ENCODE peak calls at places on chromosome 9, in ten cellular contexts. Z is CD4-positive, alpha-beta memory T cell; E is NB4; V is kidney tubule cell; T is NCI-H510A; C is stimulated activated naive CD8-positive, alpha-beta T cell treated with anti-CD3 and anti-CD28 coated beads, Interleukin-15, Interleukin-2, amounts not matched to agents 100 U/mL and 50 U/mL, for 24 hours; W is T-helper 9 cell; B is uterus; P is AG08396; O is GM04504. L is an unnamed sample.

GRCh38 chr9:94870793-94871558 is 144.5 kb downstream of the AOPEP start:
- DNase-seq in Z (peak), E (peak), V (peak), T (no peak), C (no peak), W (peak), B (peak), P (no peak), O (peak), L (no peak)

GRCh38 chr9:132069046-132069898 is 10.4 kb downstream of the MED27 start:
- DNase-seq in Z (no peak), E (no peak), V (peak), T (no peak), C (no peak), W (no peak), B (no peak), P (peak), O (peak), L (no peak)

GRCh38 chr9:115099891-115100290 is 18.1 kb downstream of the TNC start:
- DNase-seq in Z (no peak), E (no peak), V (no peak), T (no peak), C (no peak), W (no peak), B (no peak), P (no peak), O (no peak), L (no peak)

GRCh38 chr9:129412814-129413536 is 207.9 kb downstream of the C9orf50 start:
- DNase-seq in Z (peak), E (peak), V (peak), T (no peak), C (peak), W (peak), B (peak), P (peak), O (peak), L (no peak)

GRCh38 chr9:109411818-109412352 is 86.2 kb downstream of the PTPN3 start:
- DNase-seq in Z (no peak), E (peak), V (no peak), T (no peak), C (peak), W (no peak), B (no peak), P (peak), O (no peak), L (no peak)

GRCh38 chr9:16119861-16120641 is 567.2 kb downstream of the CCDC171 start:
- DNase-seq in Z (no peak), E (no peak), V (peak), T (no peak), C (no peak), W (no peak), B (no peak), P (no peak), O (no peak), L (no peak)

GRCh38 chr9:8855046-8855445 is 1055.5 kb upstream of the DMAC1 start:
- DNase-seq in Z (no peak), E (no peak), V (peak), T (no peak), C (no peak), W (no peak), B (no peak), P (no peak), O (no peak), L (no peak)

GRCh38 chr9:37775216-37775919 is 9.5 kb downstream of the EXOSC3 start:
- DNase-seq in Z (no peak), E (no peak), V (peak), T (no peak), C (no peak), W (no peak), B (no peak), P (no peak), O (no peak), L (no peak)

GRCh38 chr9:83062653-83063527 is at the start of gene RASEF:
- DNase-seq in Z (no peak), E (no peak), V (peak), T (peak), C (peak), W (no peak), B (no peak), P (peak), O (no peak), L (peak)

GRCh38 chr9:69058101-69058500 is 22.5 kb downstream of the FXN start:
- DNase-seq in Z (no peak), E (no peak), V (no peak), T (no peak), C (no peak), W (no peak), B (no peak), P (no peak), O (no peak), L (no peak)

GRCh38 chr9:95206143-95206542 is 111.4 kb downstream of the FANCC start:
- DNase-seq in Z (no peak), E (no peak), V (no peak), T (no peak), C (no peak), W (no peak), B (no peak), P (peak), O (peak), L (no peak)

GRCh38 chr9:80878556-80878955 is 810.8 kb downstream of the TLE1 start:
- DNase-seq in Z (no peak), E (no peak), V (no peak), T (no peak), C (no peak), W (no peak), B (no peak), P (no peak), O (no peak), L (no peak)

GRCh38 chr9:117783828-117784227 is 79.6 kb downstream of the TLR4 start:
- DNase-seq in Z (peak), E (peak), V (peak), T (no peak), C (no peak), W (no peak), B (no peak), P (no peak), O (no peak), L (no peak)

GRCh38 chr9:137310190-137311052 is 8.3 kb upstream of the NRARP start:
- DNase-seq in Z (no peak), E (no peak), V (no peak), T (peak), C (no peak), W (no peak), B (no peak), P (peak), O (no peak), L (peak)

GRCh38 chr9:129570450-129571297 is 50.2 kb downstream of the C9orf50 start:
- DNase-seq in Z (no peak), E (peak), V (peak), T (no peak), C (peak), W (no peak), B (peak), P (peak), O (peak), L (peak)

GRCh38 chr9:88747768-88748167 is 212.8 kb downstream of the NXNL2 start:
- DNase-seq in Z (no peak), E (peak), V (peak), T (no peak), C (no peak), W (no peak), B (peak), P (peak), O (peak), L (peak)

GRCh38 chr9:124480621-124480981 is 26.6 kb downstream of the NR5A1 start:
- DNase-seq in Z (no peak), E (peak), V (peak), T (no peak), C (no peak), W (no peak), B (no peak), P (peak), O (no peak), L (peak)

GRCh38 chr9:89592963-89593775 is 11.6 kb upstream of the GADD45G start:
- DNase-seq in Z (no peak), E (peak), V (peak), T (no peak), C (no peak), W (no peak), B (no peak), P (peak), O (no peak), L (peak)

GRCh38 chr9:16039103-16039987 is 486.5 kb downstream of the CCDC171 start:
- DNase-seq in Z (no peak), E (peak), V (peak), T (no peak), C (peak), W (no peak), B (peak), P (no peak), O (no peak), L (peak)

GRCh38 chr9:135365013-135365768 is 114.4 kb upstream of the PPP1R26 start:
- DNase-seq in Z (no peak), E (no peak), V (no peak), T (no peak), C (no peak), W (no peak), B (no peak), P (no peak), O (no peak), L (no peak)

GRCh38 chr9:107739601-107740082 is 250.1 kb upstream of the KLF4 start:
- DNase-seq in Z (no peak), E (no peak), V (peak), T (no peak), C (no peak), W (no peak), B (peak), P (no peak), O (no peak), L (no peak)

GRCh38 chr9:100216178-100216787 is 117.2 kb downstream of the INVS start:
- DNase-seq in Z (peak), E (peak), V (peak), T (no peak), C (peak), W (peak), B (no peak), P (peak), O (no peak), L (peak)

GRCh38 chr9:135244271-135244691 is 156.8 kb downstream of the OLFM1 start:
- DNase-seq in Z (no peak), E (no peak), V (no peak), T (no peak), C (no peak), W (no peak), B (no peak), P (no peak), O (no peak), L (no peak)

GRCh38 chr9:136944094-136944518 is 432 bp downstream of the FBXW5 start:
- DNase-seq in Z (no peak), E (no peak), V (no peak), T (peak), C (peak), W (no peak), B (no peak), P (peak), O (peak), L (no peak)

GRCh38 chr9:138075496-138075895 is 197.9 kb downstream of the CACNA1B start:
- DNase-seq in Z (no peak), E (no peak), V (no peak), T (no peak), C (no peak), W (no peak), B (no peak), P (no peak), O (no peak), L (no peak)

GRCh38 chr9:120528834-120529233 is 51.1 kb downstream of the CDK5RAP2 start:
- DNase-seq in Z (no peak), E (no peak), V (no peak), T (no peak), C (no peak), W (no peak), B (no peak), P (no peak), O (no peak), L (peak)

GRCh38 chr9:125631391-125632085 is 75.5 kb downstream of the MAPKAP1 start:
- DNase-seq in Z (peak), E (peak), V (peak), T (no peak), C (peak), W (no peak), B (no peak), P (peak), O (no peak), L (no peak)

GRCh38 chr9:17623965-17624364 is 45.1 kb downstream of the SH3GL2 start:
- DNase-seq in Z (no peak), E (no peak), V (no peak), T (no peak), C (no peak), W (no peak), B (no peak), P (no peak), O (no peak), L (no peak)

GRCh38 chr9:127854169-127854833 is at the start of gene ENG:
- DNase-seq in Z (no peak), E (no peak), V (peak), T (no peak), C (peak), W (no peak), B (peak), P (peak), O (peak), L (peak)

GRCh38 chr9:128101231-128101641 is 26.3 kb downstream of the PTGES2 start:
- DNase-seq in Z (no peak), E (no peak), V (peak), T (no peak), C (no peak), W (no peak), B (no peak), P (no peak), O (no peak), L (no peak)

GRCh38 chr9:117414906-117415583 is at the start of gene ASTN2:
- DNase-seq in Z (no peak), E (no peak), V (peak), T (no peak), C (no peak), W (no peak), B (no peak), P (peak), O (no peak), L (peak)

GRCh38 chr9:88571417-88571816 is 36.4 kb downstream of the NXNL2 start:
- DNase-seq in Z (no peak), E (no peak), V (no peak), T (no peak), C (no peak), W (no peak), B (no peak), P (no peak), O (no peak), L (no peak)

L was measured in H9.